ENCODE peak calls at places on chromosomes 11 and 22, in six cellular contexts. R is GM23248; B is body of pancreas; L is neuronal stem cell; F is CD8-positive, alpha-beta memory T cell; E is coronary artery. C is an unnamed sample.

GRCh38 chr11:16610738-16611388 is 127.6 kb upstream of the C11orf58 start:
- DNase-seq in R (no peak), B (no peak), L (no peak), F (no peak), E (no peak), C (no peak)

GRCh38 chr11:45145083-45145420 is 1.4 kb upstream of the PRDM11 start:
- DNase-seq in R (no peak), B (no peak), L (no peak), F (no peak), E (no peak), C (no peak)

GRCh38 chr11:72308226-72309073 is 64.5 kb upstream of the PHOX2A start:
- DNase-seq in R (peak), B (no peak), L (no peak), F (no peak), E (no peak), C (no peak)

GRCh38 chr11:2655320-2655719 is 44.5 kb downstream of the KCNQ1OT1 start:
- DNase-seq in R (no peak), B (no peak), L (no peak), F (no peak), E (peak), C (no peak)

GRCh38 chr11:74057251-74058151 is 48.6 kb upstream of the UCP3 start:
- DNase-seq in R (peak), B (no peak), L (no peak), F (no peak), E (no peak), C (no peak)

GRCh38 chr11:24515632-24516031 is 18.8 kb downstream of the LUZP2 start:
- DNase-seq in R (no peak), B (no peak), L (no peak), F (no peak), E (no peak), C (no peak)

GRCh38 chr11:111500481-111500880 is 11.7 kb downstream of the BTG4 start:
- DNase-seq in R (no peak), B (no peak), L (no peak), F (no peak), E (no peak), C (no peak)

GRCh38 chr11:30239025-30239424 is 8.2 kb downstream of the FSHB start:
- DNase-seq in R (no peak), B (no peak), L (no peak), F (no peak), E (no peak), C (no peak)

GRCh38 chr22:38921126-38921525 is 36.3 kb upstream of the APOBEC3A start:
- DNase-seq in R (no peak), B (peak), L (no peak), F (no peak), E (no peak), C (peak)

GRCh38 chr22:48187272-48187855 is 1424.9 kb downstream of the TBC1D22A start:
- DNase-seq in R (no peak), B (no peak), L (no peak), F (no peak), E (peak), C (no peak)

GRCh38 chr11:103993502-103993901 is 42.9 kb upstream of the DDI1 start:
- DNase-seq in R (no peak), B (no peak), L (no peak), F (no peak), E (no peak), C (no peak)

GRCh38 chr11:69310934-69311766 is 17.2 kb downstream of the MYEOV start:
- DNase-seq in R (no peak), B (no peak), L (no peak), F (no peak), E (no peak), C (peak)

GRCh38 chr11:69343401-69344321 is 49.7 kb downstream of the MYEOV start:
- DNase-seq in R (no peak), B (no peak), L (no peak), F (no peak), E (peak), C (no peak)

GRCh38 chr11:87662287-87662686 is 513.0 kb downstream of the RAB38 start:
- DNase-seq in R (no peak), B (no peak), L (no peak), F (no peak), E (no peak), C (no peak)

GRCh38 chr11:67120881-67121710 is 2.0 kb downstream of the KDM2A start:
- DNase-seq in R (peak), B (peak), L (no peak), F (no peak), E (no peak), C (no peak)

GRCh38 chr11:107619926-107620325 is 29.0 kb downstream of the ELMOD1 start:
- DNase-seq in R (peak), B (no peak), L (no peak), F (no peak), E (no peak), C (no peak)

GRCh38 chr11:47433991-47434786 is 8.0 kb upstream of the PSMC3 start:
- DNase-seq in R (peak), B (no peak), L (no peak), F (no peak), E (no peak), C (peak)

GRCh38 chr11:117199061-117199915 is at the start of gene TAGLN:
- DNase-seq in R (peak), B (peak), L (peak), F (no peak), E (peak), C (peak)

GRCh38 chr11:122751298-122752070 is 86.8 kb upstream of the CRTAM start:
- DNase-seq in R (peak), B (no peak), L (no peak), F (no peak), E (no peak), C (no peak)

GRCh38 chr11:112025682-112026081 is 474 bp downstream of the DLAT start:
- DNase-seq in R (peak), B (no peak), L (no peak), F (no peak), E (no peak), C (no peak)

GRCh38 chr22:49010901-49011300 is 816.8 kb downstream of the BRD1 start:
- DNase-seq in R (no peak), B (peak), L (no peak), F (no peak), E (peak), C (no peak)

GRCh38 chr11:117315285-117316196 is 515 bp downstream of the BACE1 start:
- DNase-seq in R (peak), B (no peak), L (no peak), F (peak), E (no peak), C (no peak)

GRCh38 chr11:132452616-132453015 is 1079.7 kb downstream of the OPCML start:
- DNase-seq in R (no peak), B (no peak), L (no peak), F (no peak), E (no peak), C (no peak)

GRCh38 chr11:125494987-125495725 is 909 bp downstream of the FEZ1 start:
- DNase-seq in R (peak), B (peak), L (peak), F (no peak), E (peak), C (no peak)

GRCh38 chr11:64058494-64058893 is 22.8 kb downstream of the FLRT1 start:
- DNase-seq in R (no peak), B (no peak), L (no peak), F (no peak), E (no peak), C (no peak)

GRCh38 chr11:113655771-113656170 is 50.3 kb downstream of the TMPRSS5 start:
- DNase-seq in R (no peak), B (no peak), L (no peak), F (no peak), E (no peak), C (no peak)

GRCh38 chr11:18192988-18193387 is 20.4 kb downstream of the MRGPRX4 start:
- DNase-seq in R (no peak), B (no peak), L (no peak), F (no peak), E (no peak), C (no peak)

GRCh38 chr11:44309483-44310197 is at the start of gene ALX4:
- DNase-seq in R (peak), B (no peak), L (no peak), F (no peak), E (no peak), C (no peak)

GRCh38 chr11:115452245-115452644 is 52.0 kb downstream of the CADM1 start:
- DNase-seq in R (no peak), B (no peak), L (no peak), F (no peak), E (no peak), C (no peak)

GRCh38 chr11:76636826-76637460 is 33.6 kb downstream of the LRRC32 start:
- DNase-seq in R (no peak), B (no peak), L (no peak), F (no peak), E (no peak), C (no peak)

GRCh38 chr11:67253872-67254624 is 12.2 kb upstream of the GRK2 start:
- DNase-seq in R (no peak), B (no peak), L (no peak), F (no peak), E (no peak), C (no peak)

GRCh38 chr22:19965771-19966709 is 24.4 kb upstream of the TXNRD2 start:
- DNase-seq in R (peak), B (no peak), L (no peak), F (no peak), E (no peak), C (no peak)

GRCh38 chr11:72139500-72139899 is 4.0 kb downstream of the FOLR3 start:
- DNase-seq in R (no peak), B (no peak), L (no peak), F (no peak), E (no peak), C (no peak)

GRCh38 chr22:24550902-24551229 is 4.1 kb downstream of the GUCD1 start:
- DNase-seq in R (no peak), B (no peak), L (no peak), F (no peak), E (no peak), C (no peak)

GRCh38 chr22:30866811-30867271 is 101.7 kb downstream of the MORC2 start:
- DNase-seq in R (peak), B (peak), L (no peak), F (no peak), E (peak), C (no peak)

GRCh38 chr11:93100211-93100610 is 97.6 kb downstream of the SLC36A4 start:
- DNase-seq in R (peak), B (no peak), L (no peak), F (no peak), E (no peak), C (no peak)

GRCh38 chr11:72373163-72373562 is 61.2 kb downstream of the CLPB start:
- DNase-seq in R (no peak), B (no peak), L (no peak), F (no peak), E (no peak), C (no peak)

GRCh38 chr22:20781272-20781990 is 7.5 kb downstream of the SERPIND1 start:
- DNase-seq in R (peak), B (no peak), L (no peak), F (no peak), E (no peak), C (no peak)

DNA sequence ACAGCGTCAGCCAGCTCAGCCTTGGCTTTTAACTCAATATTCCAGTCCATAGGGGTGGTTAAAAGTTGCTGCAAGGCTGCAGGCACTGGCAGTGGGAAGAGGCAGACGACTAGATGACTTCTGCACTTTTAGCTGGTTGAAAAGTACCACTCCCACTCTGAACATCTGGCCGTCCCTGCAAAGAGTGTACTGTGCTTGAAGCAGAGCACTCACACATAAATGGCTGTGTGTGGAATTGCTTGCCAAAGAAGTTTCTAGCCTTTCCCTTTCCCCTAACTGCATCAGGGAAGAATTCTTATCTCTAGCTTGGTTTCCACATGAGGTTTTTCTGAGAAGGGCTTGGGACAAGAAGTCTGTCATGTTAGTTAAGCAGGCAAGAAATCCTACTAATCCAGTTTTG is 5.1 kb upstream of the PHLDB1 start:
- DNase-seq in R (no peak), B (no peak), L (no peak), F (no peak), E (no peak), C (no peak)
- H3K27ac ChIP-seq in R (peak), B (no peak), L (no peak), F (no peak), E (peak), C (no peak)

GRCh38 chr22:42926768-42927167 is 69.7 kb upstream of the ARFGAP3 start:
- DNase-seq in R (no peak), B (no peak), L (no peak), F (no peak), E (no peak), C (no peak)

GRCh38 chr22:42925598-42925997 is 68.5 kb upstream of the ARFGAP3 start:
- DNase-seq in R (no peak), B (no peak), L (no peak), F (no peak), E (no peak), C (no peak)

GRCh38 chr22:42927966-42928365 is 70.9 kb upstream of the ARFGAP3 start:
- DNase-seq in R (no peak), B (no peak), L (no peak), F (no peak), E (no peak), C (no peak)

GRCh38 chr22:42924436-42924835 is 67.4 kb upstream of the ARFGAP3 start:
- DNase-seq in R (no peak), B (no peak), L (no peak), F (no peak), E (no peak), C (no peak)

DNA sequence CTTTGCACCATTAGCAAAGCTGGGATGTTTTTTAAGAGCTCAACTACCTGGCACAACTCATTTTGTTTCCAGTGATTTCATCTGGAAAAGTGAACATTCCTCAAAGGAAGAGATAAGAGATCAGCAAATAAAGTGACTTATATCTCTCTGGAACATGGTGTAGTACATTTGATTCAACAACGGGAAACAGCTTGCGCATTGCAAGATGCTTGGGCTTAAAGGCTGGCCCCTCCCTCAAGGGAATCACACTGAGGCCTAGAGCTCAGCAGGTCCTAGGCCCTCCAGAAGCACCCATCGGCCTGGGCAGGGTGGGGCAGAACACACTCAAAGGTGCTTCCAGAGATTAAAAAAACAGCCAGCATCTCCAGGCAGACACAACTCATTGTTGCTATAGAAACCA is 69.0 kb upstream of the ARFGAP3 start:
- DNase-seq in R (no peak), B (no peak), L (no peak), F (no peak), E (no peak), C (no peak)
- H3K27ac ChIP-seq in R (no peak), B (peak), L (no peak), F (no peak), E (peak), C (no peak)

DNA sequence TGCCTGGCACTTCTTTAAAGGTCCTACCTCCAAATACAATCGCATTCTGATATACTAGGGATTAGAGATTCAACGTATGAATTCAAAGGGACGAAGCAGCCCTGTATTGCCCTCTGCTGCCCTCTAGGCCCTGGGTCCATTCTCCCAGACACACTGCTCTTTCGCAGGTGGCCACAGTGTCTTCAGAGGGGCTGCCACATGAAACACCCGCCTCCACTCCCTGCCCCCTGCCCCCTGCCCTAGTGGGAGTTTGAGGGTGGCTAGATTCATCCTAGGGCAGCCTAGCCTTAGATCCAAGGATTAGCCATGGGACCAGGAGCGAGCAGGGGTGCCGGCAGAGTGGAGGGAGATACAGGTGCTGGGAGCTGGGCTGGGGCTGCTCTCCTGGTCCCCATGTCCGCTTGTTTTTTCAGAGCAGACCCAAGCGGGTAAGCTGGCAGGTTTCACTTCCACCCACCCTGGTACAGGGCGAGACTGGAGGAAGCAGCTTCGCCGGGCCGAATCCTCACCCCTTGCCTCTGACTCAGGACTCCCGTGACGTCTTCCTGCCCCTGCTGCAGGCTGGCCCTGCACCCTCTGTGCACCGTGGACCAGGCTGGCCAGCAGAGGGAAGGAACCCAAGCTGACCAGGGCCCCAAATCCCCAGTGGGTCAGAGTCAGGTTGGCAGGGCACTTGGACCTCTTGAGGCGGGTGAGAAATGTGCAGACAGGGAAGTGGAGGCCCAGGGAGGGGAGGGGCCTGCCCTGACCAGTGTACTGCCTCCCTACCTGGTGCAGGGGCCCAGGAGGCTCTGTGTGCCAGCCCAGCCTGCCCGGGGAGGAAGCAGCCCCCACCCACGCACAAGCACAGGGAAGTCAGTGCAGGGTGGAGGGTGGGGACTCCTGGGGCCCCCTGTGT is 28.4 kb upstream of the HMOX1 start:
- DNase-seq in R (peak), B (peak), L (no peak), F (no peak), E (peak), C (peak)
- H3K27ac ChIP-seq in R (no peak), B (peak), L (no peak), F (no peak), E (peak), C (peak)

DNA sequence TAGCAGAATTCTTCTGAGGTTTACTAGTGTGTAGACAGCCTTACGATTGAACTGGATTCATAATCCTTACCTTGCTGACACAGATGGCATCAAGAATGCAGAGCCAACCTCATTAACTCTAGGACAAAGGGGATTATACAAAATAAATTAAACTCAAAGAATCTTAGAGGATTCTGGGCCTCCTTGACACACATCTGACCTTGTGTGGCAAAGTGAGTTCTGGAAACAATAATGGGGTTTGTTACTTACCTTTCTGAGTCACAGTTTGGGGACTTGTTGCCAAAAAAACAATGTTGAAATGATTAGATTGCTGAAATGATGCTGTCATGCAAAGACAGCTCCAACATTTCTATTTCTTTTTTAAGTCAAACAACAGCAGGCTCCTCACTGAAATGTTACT is 179.1 kb upstream of the ISX start:
- DNase-seq in R (no peak), B (no peak), L (no peak), F (no peak), E (no peak), C (no peak)
- H3K27ac ChIP-seq in R (no peak), B (no peak), L (no peak), F (no peak), E (no peak), C (no peak)

GRCh38 chr11:120151536-120151935 is 13.6 kb upstream of the TRIM29 start:
- DNase-seq in R (no peak), B (no peak), L (no peak), F (no peak), E (no peak), C (no peak)

GRCh38 chr11:120149246-120149645 is 11.3 kb upstream of the TRIM29 start:
- DNase-seq in R (no peak), B (no peak), L (no peak), F (no peak), E (no peak), C (no peak)

GRCh38 chr11:120147950-120148270 is 10.0 kb upstream of the TRIM29 start:
- DNase-seq in R (no peak), B (no peak), L (no peak), F (no peak), E (no peak), C (no peak)

GRCh38 chr11:120146413-120147093 is 8.6 kb upstream of the TRIM29 start:
- DNase-seq in R (no peak), B (no peak), L (no peak), F (no peak), E (no peak), C (no peak)

DNA sequence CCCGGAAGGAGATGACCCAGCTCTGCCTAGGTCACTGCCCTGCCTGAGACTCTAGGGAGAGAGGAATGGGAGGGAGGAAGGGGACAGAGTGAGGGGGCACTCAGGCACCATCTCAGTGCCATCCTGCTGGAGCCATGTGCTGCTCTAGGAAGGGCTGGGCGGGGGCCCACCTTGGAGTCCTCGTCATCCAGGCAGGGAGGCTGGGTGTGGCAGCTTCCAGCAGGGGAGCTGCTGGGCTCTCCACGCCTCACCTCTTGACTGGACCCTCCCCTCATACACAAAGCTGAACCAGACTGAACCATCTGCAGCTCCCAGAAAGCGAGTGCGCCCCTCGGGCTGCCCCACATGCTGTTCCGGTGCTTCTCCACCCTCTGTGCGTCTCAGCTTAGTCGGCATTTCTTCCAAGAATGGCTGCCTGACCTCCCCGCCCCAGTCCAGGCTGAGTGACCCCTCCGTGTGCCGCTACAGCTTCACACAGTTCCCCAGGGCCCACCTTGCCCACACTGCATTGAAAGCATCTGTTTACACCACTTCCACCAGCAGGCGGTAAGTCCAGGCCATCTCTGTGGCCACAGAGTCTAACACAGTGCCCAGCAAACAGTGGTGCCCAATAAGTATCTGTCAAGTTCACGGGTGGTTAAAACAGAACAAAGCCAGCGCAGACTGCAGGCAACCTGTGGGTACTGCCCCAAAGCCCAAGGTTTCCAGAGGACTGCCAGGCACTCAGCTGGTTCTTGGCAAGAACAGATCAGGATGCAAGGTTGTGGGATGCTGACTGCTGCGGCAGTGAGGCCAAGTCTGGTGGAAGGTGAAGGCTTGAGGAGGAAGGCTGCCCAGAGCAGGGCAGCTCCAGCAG is 9.4 kb upstream of the TRIM29 start:
- DNase-seq in R (no peak), B (no peak), L (no peak), F (no peak), E (peak), C (no peak)
- H3K27ac ChIP-seq in R (no peak), B (no peak), L (no peak), F (no peak), E (no peak), C (no peak)

GRCh38 chr11:31788066-31788465 is 23.1 kb downstream of the PAX6 start:
- DNase-seq in R (no peak), B (no peak), L (peak), F (no peak), E (no peak), C (no peak)
- H3K27ac ChIP-seq in R (no peak), B (no peak), L (peak), F (no peak), E (no peak), C (no peak)

C was measured in right lobe of liver.